ENCODE peak calls at places on chromosome 10, in four cellular contexts. One of them, this sample, is unnamed.

GRCh38 chr10:110022716-110023504 is 15.1 kb downstream of the ADD3 start:
- DNase-seq in HFF-Myc: no peak
- DNase-seq in HL-60: no peak
- DNase-seq in adrenal gland: no peak
- DNase-seq in this sample: no peak

GRCh38 chr10:99742701-99743100 is 10.7 kb downstream of the CUTC start:
- DNase-seq in HFF-Myc: no peak
- DNase-seq in HL-60: no peak
- DNase-seq in adrenal gland: no peak
- DNase-seq in this sample: no peak

GRCh38 chr10:74771054-74771453 is 55.3 kb upstream of the KAT6B start:
- DNase-seq in HL-60: no peak
- DNase-seq in HFF-Myc: no peak
- DNase-seq in adrenal gland: no peak
- DNase-seq in this sample: no peak

GRCh38 chr10:86231796-86232560 is 134.6 kb downstream of the GRID1 start:
- DNase-seq in HFF-Myc: no peak
- DNase-seq in HL-60: no peak
- DNase-seq in adrenal gland: no peak
- DNase-seq in this sample: no peak

GRCh38 chr10:33927347-33927746 is 592.9 kb upstream of the NRP1 start:
- DNase-seq in adrenal gland: no peak
- DNase-seq in HFF-Myc: no peak
- DNase-seq in HL-60: no peak
- DNase-seq in this sample: no peak

GRCh38 chr10:119643306-119644214 is 7.6 kb upstream of the BAG3 start:
- DNase-seq in HL-60: no peak
- DNase-seq in adrenal gland: no peak
- DNase-seq in HFF-Myc: no peak
- DNase-seq in this sample: no peak

GRCh38 chr10:54487743-54488142 is 313.3 kb downstream of the PCDH15 start:
- DNase-seq in HL-60: no peak
- DNase-seq in HFF-Myc: no peak
- DNase-seq in adrenal gland: no peak
- DNase-seq in this sample: no peak

GRCh38 chr10:123284022-123284421 is 129.8 kb downstream of the BUB3 start:
- DNase-seq in HL-60: no peak
- DNase-seq in adrenal gland: no peak
- DNase-seq in HFF-Myc: no peak
- DNase-seq in this sample: no peak

GRCh38 chr10:59622320-59622901 is 87.2 kb downstream of the SLC16A9 start:
- DNase-seq in HFF-Myc: peak
- DNase-seq in HL-60: peak
- DNase-seq in adrenal gland: peak
- DNase-seq in this sample: no peak

GRCh38 chr10:79055100-79055782 is 13.5 kb upstream of the ZMIZ1 start:
- DNase-seq in HFF-Myc: no peak
- DNase-seq in adrenal gland: no peak
- DNase-seq in HL-60: no peak
- DNase-seq in this sample: no peak

GRCh38 chr10:26556756-26557640 is 118.9 kb downstream of the APBB1IP start:
- DNase-seq in adrenal gland: peak
- DNase-seq in HL-60: peak
- DNase-seq in HFF-Myc: peak
- DNase-seq in this sample: no peak

GRCh38 chr10:29895436-29895835 is 163.9 kb downstream of the JCAD start:
- DNase-seq in adrenal gland: peak
- DNase-seq in HFF-Myc: peak
- DNase-seq in HL-60: no peak
- DNase-seq in this sample: peak

GRCh38 chr10:116665541-116666125 is 44.9 kb downstream of the PNLIPRP2 start:
- DNase-seq in HFF-Myc: no peak
- DNase-seq in adrenal gland: peak
- DNase-seq in HL-60: no peak
- DNase-seq in this sample: no peak

GRCh38 chr10:77074104-77074638 is 563.4 kb downstream of the KCNMA1 start:
- DNase-seq in HL-60: no peak
- DNase-seq in adrenal gland: no peak
- DNase-seq in HFF-Myc: no peak
- DNase-seq in this sample: no peak

GRCh38 chr10:116893686-116894037 is 44.4 kb downstream of the ENO4 start:
- DNase-seq in adrenal gland: no peak
- DNase-seq in HL-60: no peak
- DNase-seq in HFF-Myc: no peak
- DNase-seq in this sample: no peak

GRCh38 chr10:55629792-55630490 is 731.1 kb downstream of the ZWINT start:
- DNase-seq in HFF-Myc: no peak
- DNase-seq in adrenal gland: peak
- DNase-seq in HL-60: no peak
- DNase-seq in this sample: no peak

GRCh38 chr10:61628199-61628874 is 34.4 kb upstream of the CABCOCO1 start:
- DNase-seq in adrenal gland: no peak
- DNase-seq in HL-60: no peak
- DNase-seq in HFF-Myc: no peak
- DNase-seq in this sample: no peak

GRCh38 chr10:2754943-2755342 is 312.4 kb upstream of the PFKP start:
- DNase-seq in HFF-Myc: no peak
- DNase-seq in adrenal gland: no peak
- DNase-seq in HL-60: no peak
- DNase-seq in this sample: no peak

GRCh38 chr10:1724921-1725320 is 12.4 kb downstream of the ADARB2 start:
- DNase-seq in HFF-Myc: no peak
- DNase-seq in adrenal gland: no peak
- DNase-seq in HL-60: no peak
- DNase-seq in this sample: no peak

GRCh38 chr10:131219955-131220489 is 91.5 kb downstream of the TCERG1L start:
- DNase-seq in HFF-Myc: no peak
- DNase-seq in HL-60: no peak
- DNase-seq in adrenal gland: no peak
- DNase-seq in this sample: no peak

GRCh38 chr10:10044959-10045764 is 972.5 kb upstream of the CELF2 start:
- DNase-seq in adrenal gland: no peak
- DNase-seq in HL-60: no peak
- DNase-seq in HFF-Myc: no peak
- DNase-seq in this sample: no peak
- H3K4me3 ChIP-seq in adrenal gland: no peak
- H3K4me3 ChIP-seq in HL-60: no peak
- H3K4me3 ChIP-seq in HFF-Myc: no peak
- H3K4me3 ChIP-seq in this sample: no peak

GRCh38 chr10:83959330-83959729 is 180.0 kb upstream of the GHITM start:
- DNase-seq in adrenal gland: no peak
- DNase-seq in HFF-Myc: no peak
- DNase-seq in HL-60: peak
- DNase-seq in this sample: no peak

GRCh38 chr10:83960125-83960524 is 179.2 kb upstream of the GHITM start:
- DNase-seq in adrenal gland: no peak
- DNase-seq in HL-60: no peak
- DNase-seq in HFF-Myc: no peak
- DNase-seq in this sample: no peak

GRCh38 chr10:83965473-83965872 is 173.8 kb upstream of the GHITM start:
- DNase-seq in HFF-Myc: no peak
- DNase-seq in adrenal gland: no peak
- DNase-seq in HL-60: no peak
- DNase-seq in this sample: no peak

GRCh38 chr10:83963446-83963845 is 175.9 kb upstream of the GHITM start:
- DNase-seq in HFF-Myc: no peak
- DNase-seq in adrenal gland: no peak
- DNase-seq in HL-60: no peak
- DNase-seq in this sample: no peak

DNA sequence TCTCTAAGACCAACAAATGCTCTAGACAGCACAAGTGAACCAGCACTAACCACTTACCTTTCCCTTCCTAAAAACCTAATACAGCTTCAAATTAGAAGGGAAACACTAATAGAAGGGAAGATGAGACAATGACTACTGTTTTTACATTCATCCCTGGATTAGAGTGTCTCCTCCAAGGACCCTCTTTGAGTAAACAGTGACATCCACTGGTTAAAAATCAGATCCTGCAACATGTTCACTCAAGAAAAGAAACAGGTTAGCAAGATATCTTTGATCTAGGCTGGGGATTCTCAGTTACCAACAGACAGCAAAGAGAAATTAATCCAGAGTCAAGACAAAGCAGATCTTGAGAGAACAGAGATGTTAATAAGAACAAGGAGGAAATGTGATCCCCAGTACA is 177.7 kb upstream of the GHITM start:
- DNase-seq in HL-60: no peak
- DNase-seq in adrenal gland: no peak
- DNase-seq in HFF-Myc: no peak
- DNase-seq in this sample: no peak
- TF ChIP-seq CTCF in HL-60: no peak
- TF ChIP-seq CTCF in adrenal gland: no peak
- TF ChIP-seq CTCF in HFF-Myc: no peak
- TF ChIP-seq CTCF in this sample: no peak

DNA sequence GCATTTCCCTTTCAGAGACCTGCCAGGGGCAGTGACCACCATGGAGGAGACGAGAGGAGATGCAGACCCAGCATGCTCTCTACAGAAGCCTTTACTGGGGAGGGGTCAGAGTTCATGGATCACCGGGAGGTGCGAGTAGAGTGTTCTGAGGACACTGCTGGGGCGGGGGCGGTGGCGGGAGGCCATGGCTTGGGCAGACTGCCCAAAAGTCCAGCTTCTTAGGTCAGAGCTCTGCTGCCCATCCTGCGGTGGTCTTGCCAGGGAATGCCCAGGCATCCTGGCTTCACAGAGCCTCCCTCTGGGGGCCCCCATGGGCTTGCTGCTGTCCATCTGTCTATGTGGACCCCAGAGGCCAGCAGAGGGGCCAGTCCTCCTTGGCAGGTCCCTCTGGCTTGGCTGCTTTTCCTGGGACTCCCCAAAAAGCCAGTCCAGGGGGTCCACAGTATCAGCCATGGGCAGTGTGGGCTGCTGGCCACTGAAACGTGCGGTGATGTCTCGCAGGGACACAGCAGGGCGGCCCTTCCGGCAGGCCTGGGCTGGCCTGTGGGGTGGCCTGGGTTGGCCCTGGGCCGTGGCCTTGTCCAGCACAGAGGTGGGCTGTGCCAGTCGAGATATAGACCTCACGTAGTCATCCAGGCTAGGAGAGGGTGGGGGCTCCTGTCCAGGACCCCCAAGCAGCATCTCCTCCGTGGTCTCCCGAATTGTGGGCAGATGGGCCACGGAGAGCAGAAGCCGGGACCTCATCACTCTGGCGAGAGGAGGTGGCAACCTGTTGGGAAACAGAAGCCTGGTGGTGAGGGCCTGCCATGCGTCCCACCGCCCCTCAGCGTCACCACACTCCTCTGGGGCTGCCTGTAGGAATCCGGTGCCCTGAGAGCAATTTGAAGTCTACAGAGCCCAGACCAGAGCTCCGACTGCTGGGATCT is 1.1 kb downstream of the DEPP1 start:
- DNase-seq in HL-60: no peak
- DNase-seq in HFF-Myc: no peak
- DNase-seq in adrenal gland: no peak
- DNase-seq in this sample: no peak
- H3K4me3 ChIP-seq in HL-60: no peak
- H3K4me3 ChIP-seq in HFF-Myc: no peak
- H3K4me3 ChIP-seq in adrenal gland: no peak
- H3K4me3 ChIP-seq in this sample: peak

DNA sequence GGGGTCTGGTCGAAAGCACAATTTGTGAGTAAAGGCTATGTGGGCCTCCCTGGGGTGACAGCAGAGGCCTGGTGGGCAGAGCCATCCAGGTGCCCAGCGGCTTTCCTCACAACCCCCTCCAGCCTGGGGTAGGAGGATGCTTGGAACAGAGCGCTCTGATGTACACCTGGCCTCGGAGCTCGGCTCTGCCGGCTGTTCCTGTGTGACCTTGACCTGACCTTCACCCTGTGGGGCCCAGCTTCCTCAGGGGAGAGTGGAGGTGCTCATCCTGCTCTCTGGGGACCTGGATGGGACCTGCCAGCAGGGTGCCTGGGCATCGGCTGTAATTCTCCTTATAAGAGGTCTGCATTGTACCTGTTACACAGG is 28.9 kb downstream of the RET start:
- DNase-seq in HFF-Myc: no peak
- DNase-seq in HL-60: no peak
- DNase-seq in adrenal gland: no peak
- DNase-seq in this sample: no peak
- TF ChIP-seq CTCF in HFF-Myc: no peak
- TF ChIP-seq CTCF in HL-60: no peak
- TF ChIP-seq CTCF in adrenal gland: peak
- TF ChIP-seq CTCF in this sample: no peak

GRCh38 chr10:124389613-124390361 is 28.9 kb downstream of the OAT start:
- DNase-seq in adrenal gland: no peak
- DNase-seq in HL-60: no peak
- DNase-seq in HFF-Myc: no peak
- DNase-seq in this sample: no peak
- H3K4me3 ChIP-seq in adrenal gland: no peak
- H3K4me3 ChIP-seq in HL-60: no peak
- H3K4me3 ChIP-seq in HFF-Myc: no peak
- H3K4me3 ChIP-seq in this sample: peak

DNA sequence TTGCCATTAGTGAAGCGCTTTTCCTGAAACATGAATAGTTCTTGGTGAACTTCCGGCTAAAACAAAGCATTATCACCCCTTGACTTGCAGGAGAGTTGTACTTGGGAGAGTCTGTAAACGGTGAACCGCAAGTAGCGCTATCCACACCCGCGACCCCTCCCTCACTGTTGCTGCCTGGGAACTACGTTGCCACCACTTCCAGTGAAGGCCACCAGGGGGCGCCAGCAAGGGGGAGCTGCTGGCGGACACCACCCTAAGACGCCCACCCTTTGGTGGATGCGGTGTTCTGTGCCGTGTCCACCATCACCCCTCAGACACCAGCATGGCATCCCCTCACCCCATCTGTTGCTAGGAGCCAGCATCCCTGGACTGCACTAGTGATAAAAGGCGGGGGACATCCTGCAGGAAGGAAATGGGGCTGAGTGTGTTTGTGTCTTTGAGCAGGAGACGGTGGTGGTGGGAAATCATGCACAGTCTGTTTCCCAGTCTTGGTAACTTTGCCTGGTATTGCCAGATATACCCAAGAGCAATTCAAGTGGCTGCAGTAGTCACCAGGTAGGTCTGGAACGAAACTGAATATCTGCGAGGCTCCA is 298.2 kb downstream of the FRMD4A start:
- DNase-seq in adrenal gland: no peak
- DNase-seq in HL-60: no peak
- DNase-seq in HFF-Myc: no peak
- DNase-seq in this sample: no peak
- TF ChIP-seq CTCF in adrenal gland: peak
- TF ChIP-seq CTCF in HL-60: no peak
- TF ChIP-seq CTCF in HFF-Myc: peak
- TF ChIP-seq CTCF in this sample: peak

DNA sequence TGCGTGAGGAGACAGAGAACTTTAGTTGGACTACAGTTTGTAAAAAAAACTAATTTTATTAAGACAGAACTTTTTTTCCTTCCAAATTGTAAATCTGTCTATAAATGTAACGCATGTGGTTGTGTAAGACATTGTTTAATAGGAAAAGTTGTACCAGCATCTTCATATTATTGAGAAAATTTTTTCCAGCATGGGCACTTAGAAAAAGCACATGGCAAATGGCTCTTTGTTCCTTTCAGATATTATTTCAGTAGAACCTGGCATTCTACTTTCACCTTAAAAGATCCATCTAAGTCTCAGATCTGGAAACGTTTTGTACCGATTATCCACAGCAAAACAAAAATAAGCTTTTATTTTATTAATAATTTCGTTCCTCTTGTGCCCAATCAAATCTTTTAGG is 43.2 kb downstream of the ZRANB1 start:
- DNase-seq in adrenal gland: no peak
- DNase-seq in HL-60: no peak
- DNase-seq in HFF-Myc: no peak
- DNase-seq in this sample: no peak
- H3K4me3 ChIP-seq in adrenal gland: no peak
- H3K4me3 ChIP-seq in HL-60: no peak
- H3K4me3 ChIP-seq in HFF-Myc: no peak
- H3K4me3 ChIP-seq in this sample: no peak